ENCODE peak calls at places on chromosomes 2 and 18, in eight cellular contexts. E, V, N, K, A, Z, D and Q are unnamed samples.

GRCh38 chr18:48674198-48674721 is 135.4 kb downstream of the CTIF start:
- DNase-seq in E (no peak), V (peak), N (no peak), K (no peak), A (peak), Z (no peak), D (peak), Q (no peak)

GRCh38 chr2:37388074-37388473 is 43.6 kb downstream of the QPCT start:
- DNase-seq in E (no peak), V (peak), N (no peak), K (peak), A (no peak), Z (no peak), D (no peak), Q (no peak)

GRCh38 chr2:161102770-161103450 is 57.3 kb upstream of the TANK start:
- DNase-seq in E (no peak), V (peak), N (no peak), K (peak), A (no peak), Z (no peak), D (no peak), Q (no peak)

GRCh38 chr2:141889788-141890187 is 241.0 kb downstream of the LRP1B start:
- DNase-seq in E (no peak), V (no peak), N (no peak), K (no peak), A (no peak), Z (no peak), D (no peak), Q (no peak)

GRCh38 chr2:44247924-44248323 is 27.4 kb upstream of the SLC3A1 start:
- DNase-seq in E (no peak), V (no peak), N (no peak), K (peak), A (no peak), Z (peak), D (no peak), Q (peak)

GRCh38 chr2:64599469-64599868 is 54.2 kb downstream of the SERTAD2 start:
- DNase-seq in E (no peak), V (no peak), N (peak), K (no peak), A (no peak), Z (no peak), D (no peak), Q (no peak)

GRCh38 chr2:106581755-106582430 is 94.7 kb downstream of the CD8B2 start:
- DNase-seq in E (peak), V (peak), N (peak), K (peak), A (no peak), Z (peak), D (peak), Q (peak)

GRCh38 chr2:38601463-38602135 is 1.1 kb downstream of the HNRNPLL start:
- DNase-seq in E (no peak), V (peak), N (no peak), K (no peak), A (no peak), Z (no peak), D (no peak), Q (peak)

DNA sequence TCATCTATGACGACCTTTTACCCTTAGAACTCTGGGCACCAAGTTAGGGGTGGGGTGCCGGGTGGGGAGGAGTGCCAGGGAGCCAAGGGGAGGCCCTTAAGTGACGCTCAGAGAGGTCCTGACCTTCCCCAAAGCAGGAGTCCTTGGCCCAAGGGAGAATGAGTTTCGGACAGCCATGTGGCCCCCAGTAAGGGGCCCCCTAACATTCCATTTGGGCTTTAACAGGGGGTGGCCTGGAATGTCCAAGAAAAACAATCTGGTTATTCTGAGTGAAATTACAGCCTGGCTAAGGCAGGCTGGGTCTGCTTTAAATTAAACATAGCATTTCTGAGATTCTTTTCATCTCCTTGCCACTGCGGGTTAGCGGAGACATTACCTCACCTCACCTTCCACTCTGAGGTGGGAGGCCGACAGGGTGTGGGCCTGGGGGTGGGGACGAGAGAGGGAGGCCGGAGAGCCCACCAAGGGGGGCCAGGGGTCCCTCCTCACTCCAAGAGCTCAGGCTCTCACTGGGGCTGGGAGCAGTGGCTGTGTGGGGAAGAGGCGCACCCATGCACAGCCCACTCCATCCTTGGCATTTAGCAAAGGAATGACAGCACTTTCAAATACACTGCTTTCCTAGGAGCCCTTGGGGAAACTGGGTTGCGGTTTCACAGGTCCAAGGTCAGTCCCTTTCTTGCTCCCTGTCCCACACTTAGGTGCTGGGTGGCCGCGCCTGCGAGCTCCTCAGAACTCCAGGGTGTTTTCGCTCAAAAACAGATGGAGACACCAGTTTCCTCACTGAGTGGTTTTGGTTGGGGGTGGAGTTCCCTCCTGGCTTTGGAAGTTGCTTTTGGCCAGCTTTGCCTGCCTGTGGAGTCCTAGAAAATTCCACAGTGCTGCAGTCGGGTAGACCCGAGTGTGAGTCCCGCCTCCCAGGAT is 107.4 kb downstream of the POLR1A start:
- DNase-seq in E (no peak), V (peak), N (no peak), K (no peak), A (no peak), Z (peak), D (peak), Q (no peak)
- H3K4me3 ChIP-seq in E (no peak), V (no peak), N (no peak), K (no peak), A (no peak), Z (no peak), D (no peak), Q (no peak)

DNA sequence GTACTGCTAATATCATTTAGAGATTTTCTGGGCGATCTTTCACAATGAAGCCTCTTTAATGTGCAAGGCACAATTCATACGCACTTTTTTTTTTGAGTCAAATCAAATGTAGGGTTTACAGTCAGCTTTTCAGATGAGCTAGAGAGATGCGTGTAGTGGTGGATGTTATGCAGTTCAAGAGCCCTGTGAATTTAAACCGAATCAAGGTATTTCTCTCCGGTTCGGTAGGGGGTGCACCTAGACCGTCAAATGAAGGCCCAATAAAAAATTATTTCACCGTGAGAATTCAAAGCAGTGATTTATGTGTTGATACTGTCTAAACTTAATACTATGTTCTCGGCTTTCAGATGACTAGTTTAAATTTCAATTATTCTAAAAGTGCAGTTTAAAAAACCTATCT is 1.1 kb downstream of the PTH2R start:
- DNase-seq in E (peak), V (peak), N (no peak), K (peak), A (no peak), Z (peak), D (no peak), Q (no peak)
- TF ChIP-seq CTCF in E (peak), V (peak), N (no peak), K (peak), A (peak), Z (peak), D (no peak), Q (no peak)

DNA sequence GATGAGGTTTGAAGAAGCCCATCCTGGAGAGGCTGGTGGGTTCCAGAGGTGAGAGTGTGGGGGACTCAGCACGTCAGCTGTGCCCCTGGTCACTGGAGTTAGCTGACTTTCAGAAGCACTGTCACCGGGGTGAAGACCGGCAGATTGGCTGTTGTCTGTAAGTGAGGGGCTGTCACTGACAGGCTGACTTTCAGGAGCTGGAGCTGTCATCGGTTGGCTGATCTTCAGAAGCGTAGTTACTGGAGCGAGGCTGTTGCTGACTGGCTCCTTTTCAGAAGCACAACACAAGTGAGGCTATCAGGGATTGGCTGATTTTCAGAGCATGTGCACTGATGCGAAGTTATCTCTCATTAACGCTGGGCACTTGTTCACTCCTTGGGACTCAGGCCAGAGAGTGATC is 738.4 kb upstream of the ID2 start:
- DNase-seq in E (no peak), V (no peak), N (no peak), K (no peak), A (no peak), Z (no peak), D (no peak), Q (peak)
- TF ChIP-seq POLR2A in E (no peak), V (no peak), N (no peak), K (no peak), A (no peak), Z (no peak), D (no peak), Q (no peak)

GRCh38 chr18:51191139-51191717 is 6.3 kb downstream of the MEX3C start:
- DNase-seq in E (no peak), V (no peak), N (no peak), K (no peak), A (no peak), Z (no peak), D (no peak), Q (no peak)
- H3K4me3 ChIP-seq in E (no peak), V (no peak), N (no peak), K (no peak), A (no peak), Z (no peak), D (no peak), Q (peak)

GRCh38 chr18:74457043-74457742 is at the start of gene DIPK1C:
- DNase-seq in E (no peak), V (no peak), N (no peak), K (peak), A (no peak), Z (no peak), D (no peak), Q (no peak)

GRCh38 chr18:74460825-74461224 is 3.7 kb upstream of the DIPK1C start:
- DNase-seq in E (no peak), V (no peak), N (no peak), K (no peak), A (no peak), Z (no peak), D (no peak), Q (no peak)

GRCh38 chr18:74457743-74458465 is 796 bp upstream of the DIPK1C start:
- DNase-seq in E (no peak), V (no peak), N (no peak), K (no peak), A (no peak), Z (no peak), D (no peak), Q (no peak)

GRCh38 chr18:74456409-74457042 is 582 bp downstream of the DIPK1C start:
- DNase-seq in E (no peak), V (no peak), N (no peak), K (no peak), A (no peak), Z (no peak), D (no peak), Q (no peak)

DNA sequence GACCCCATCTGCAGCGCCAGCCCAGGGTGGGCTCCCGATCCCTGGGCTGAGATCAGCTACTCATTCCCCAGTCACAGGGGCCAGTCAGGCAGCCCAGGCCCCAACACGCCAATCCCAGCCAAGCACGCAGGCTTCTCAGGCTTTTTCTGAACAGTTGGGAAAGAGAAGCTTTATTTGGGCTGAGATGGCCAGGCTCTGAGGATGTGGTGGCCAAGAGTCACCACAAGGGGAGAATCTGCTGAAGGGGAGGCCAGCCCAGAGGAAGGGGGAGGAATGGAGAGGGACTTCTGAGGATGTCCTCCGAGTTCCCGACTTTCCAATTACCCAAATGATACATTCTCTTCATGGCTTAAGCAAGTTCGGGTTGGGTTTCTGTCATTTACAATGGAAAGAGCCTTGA is 2.8 kb upstream of the DIPK1C start:
- DNase-seq in E (no peak), V (no peak), N (no peak), K (peak), A (no peak), Z (peak), D (no peak), Q (no peak)
- TF ChIP-seq CTCF in E (no peak), V (no peak), N (no peak), K (no peak), A (no peak), Z (peak), D (no peak), Q (no peak)

DNA sequence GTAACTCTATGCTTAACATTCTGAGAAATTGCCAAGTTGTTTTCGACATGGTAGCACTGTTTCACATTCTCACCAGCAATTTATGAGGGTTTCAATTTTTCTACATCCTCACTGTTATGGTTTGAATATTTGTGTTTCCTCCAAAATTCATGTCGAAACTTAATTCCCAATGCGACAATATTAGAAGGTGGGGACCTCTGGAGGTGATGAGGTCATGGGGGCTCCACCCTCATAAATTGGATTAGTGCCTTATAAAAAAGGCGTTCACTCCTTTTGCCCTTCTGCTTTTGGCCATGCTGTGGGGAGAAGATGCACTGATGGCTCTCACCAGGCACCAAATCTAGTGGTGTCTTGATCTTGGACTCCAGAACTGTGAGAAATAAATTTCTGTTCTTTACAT is 110.3 kb downstream of the HRH4 start:
- DNase-seq in E (no peak), V (no peak), N (no peak), K (no peak), A (no peak), Z (no peak), D (no peak), Q (no peak)
- TF ChIP-seq POLR2A in E (no peak), V (no peak), N (no peak), K (no peak), A (no peak), Z (no peak), D (no peak), Q (no peak)

GRCh38 chr2:121017411-121017810 is 267.6 kb downstream of the TFCP2L1 start:
- DNase-seq in E (no peak), V (no peak), N (no peak), K (no peak), A (no peak), Z (no peak), D (no peak), Q (no peak)

GRCh38 chr2:121021685-121022084 is 263.3 kb downstream of the TFCP2L1 start:
- DNase-seq in E (no peak), V (no peak), N (no peak), K (no peak), A (no peak), Z (no peak), D (no peak), Q (no peak)

GRCh38 chr2:121019756-121020155 is 265.2 kb downstream of the TFCP2L1 start:
- DNase-seq in E (no peak), V (no peak), N (no peak), K (no peak), A (no peak), Z (no peak), D (no peak), Q (no peak)

GRCh38 chr2:121018136-121019057 is 266.6 kb downstream of the TFCP2L1 start:
- DNase-seq in E (no peak), V (peak), N (peak), K (no peak), A (no peak), Z (peak), D (peak), Q (no peak)

GRCh38 chr2:121019073-121019472 is 265.9 kb downstream of the TFCP2L1 start:
- DNase-seq in E (no peak), V (peak), N (no peak), K (no peak), A (no peak), Z (no peak), D (no peak), Q (no peak)
- H3K4me3 ChIP-seq in E (no peak), V (no peak), N (no peak), K (no peak), A (no peak), Z (no peak), D (no peak), Q (no peak)